ENCODE peak calls at places on chromosome 2, in eight cellular contexts. X is neural crest cell, G is bronchial epithelial cell, H is Peyer's patch, F is astrocyte of the spinal cord, Q is cardiac muscle cell, M is GM10248, Z is right atrium auricular region. W is an unnamed sample.
A peak's percentile ranks its signal among the peaks of the same experiment; 100 is the strongest.

GRCh38 chr2:216922170-216922780 is 62.4 kb upstream of the TNP1 start:
- DNase-seq in Q (no peak), H (no peak), M (no peak), Z (no peak), G (no peak), F (no peak), X (no peak), W (no peak)

GRCh38 chr2:105803337-105803736 is 58.6 kb downstream of the NCK2 start:
- DNase-seq in G (peak; percentile 22), X (no peak), Z (no peak), M (no peak), Q (no peak), F (no peak), H (no peak), W (no peak)

GRCh38 chr2:16635796-16636699 is 29.6 kb downstream of the CYRIA start:
- DNase-seq in Q (peak; percentile 13), M (no peak), F (peak; percentile 80), Z (no peak), X (no peak), G (no peak), H (no peak), W (no peak)

GRCh38 chr2:70258532-70258875 is 567 bp downstream of the PCYOX1 start:
- DNase-seq in F (no peak), M (peak; percentile 20), H (peak; percentile 62), G (peak; percentile 29), Z (peak; percentile 71), Q (peak; percentile 56), X (no peak), W (no peak)

GRCh38 chr2:12109363-12110017 is 363.1 kb downstream of the LPIN1 start:
- DNase-seq in H (no peak), M (no peak), F (no peak), Q (no peak), Z (no peak), G (no peak), X (no peak), W (no peak)

GRCh38 chr2:188293601-188294482 is 2.2 kb downstream of the GULP1 start:
- DNase-seq in X (no peak), G (peak; percentile 25), H (peak; percentile 77), F (peak; percentile 80), Z (peak; percentile 80), Q (peak; percentile 82), M (no peak), W (peak; percentile 72)

GRCh38 chr2:39216495-39217191 is 27.1 kb downstream of the CDKL4 start:
- DNase-seq in X (no peak), H (peak; percentile 79), Z (no peak), F (no peak), Q (no peak), G (no peak), M (no peak), W (no peak)

GRCh38 chr2:188984680-188985079 is 10.5 kb downstream of the COL3A1 start:
- DNase-seq in F (peak; percentile 90), H (no peak), Q (no peak), Z (no peak), X (no peak), G (no peak), M (no peak), W (no peak)

DNA sequence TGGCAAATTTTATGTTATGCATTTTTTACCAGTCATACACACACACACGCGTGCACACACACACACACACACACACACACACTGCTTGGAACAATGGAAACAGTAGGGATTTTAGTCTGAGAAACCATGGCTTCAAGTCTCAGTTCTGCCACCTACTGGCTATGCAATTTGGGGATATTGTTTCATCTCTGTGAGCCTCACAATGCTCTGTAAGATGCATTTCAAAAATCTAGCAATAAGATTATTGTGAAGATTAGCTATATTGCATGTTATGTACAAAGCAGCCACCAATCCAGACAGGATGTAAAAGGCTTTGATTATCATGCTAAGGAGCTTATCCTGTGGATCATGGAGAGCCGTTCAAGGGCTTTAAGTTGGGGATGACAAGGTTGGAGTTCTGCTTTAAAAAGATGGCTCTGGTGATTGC is 401.4 kb downstream of the NBAS start:
- DNase-seq in F (peak; percentile 54), Z (no peak), H (no peak), Q (peak; percentile 36), G (peak; percentile 49), X (peak; percentile 28), M (peak; percentile 37), W (peak; percentile 20)
- TF ChIP-seq CTCF in F (peak; percentile 69), Z (no peak), H (peak; percentile 48), Q (peak; percentile 68), G (peak; percentile 62), X (peak; percentile 57), M (peak; percentile 60), W (no peak)

GRCh38 chr2:235850289-235850688 is 317.9 kb downstream of the GBX2 start:
- DNase-seq in G (no peak), M (no peak), H (no peak), Q (no peak), X (no peak), F (no peak), Z (no peak), W (no peak)

GRCh38 chr2:235852528-235852920 is 315.7 kb downstream of the GBX2 start:
- DNase-seq in F (no peak), Z (no peak), M (no peak), X (peak; percentile 45), Q (peak; percentile 76), H (no peak), G (no peak), W (no peak)

GRCh38 chr2:235854276-235854675 is 313.9 kb downstream of the GBX2 start:
- DNase-seq in G (no peak), M (no peak), Q (no peak), X (no peak), H (no peak), F (no peak), Z (no peak), W (no peak)

GRCh38 chr2:235850771-235851551 is 317.2 kb downstream of the GBX2 start:
- DNase-seq in M (no peak), G (no peak), Q (peak; percentile 65), F (no peak), Z (no peak), H (no peak), X (no peak), W (no peak)

DNA sequence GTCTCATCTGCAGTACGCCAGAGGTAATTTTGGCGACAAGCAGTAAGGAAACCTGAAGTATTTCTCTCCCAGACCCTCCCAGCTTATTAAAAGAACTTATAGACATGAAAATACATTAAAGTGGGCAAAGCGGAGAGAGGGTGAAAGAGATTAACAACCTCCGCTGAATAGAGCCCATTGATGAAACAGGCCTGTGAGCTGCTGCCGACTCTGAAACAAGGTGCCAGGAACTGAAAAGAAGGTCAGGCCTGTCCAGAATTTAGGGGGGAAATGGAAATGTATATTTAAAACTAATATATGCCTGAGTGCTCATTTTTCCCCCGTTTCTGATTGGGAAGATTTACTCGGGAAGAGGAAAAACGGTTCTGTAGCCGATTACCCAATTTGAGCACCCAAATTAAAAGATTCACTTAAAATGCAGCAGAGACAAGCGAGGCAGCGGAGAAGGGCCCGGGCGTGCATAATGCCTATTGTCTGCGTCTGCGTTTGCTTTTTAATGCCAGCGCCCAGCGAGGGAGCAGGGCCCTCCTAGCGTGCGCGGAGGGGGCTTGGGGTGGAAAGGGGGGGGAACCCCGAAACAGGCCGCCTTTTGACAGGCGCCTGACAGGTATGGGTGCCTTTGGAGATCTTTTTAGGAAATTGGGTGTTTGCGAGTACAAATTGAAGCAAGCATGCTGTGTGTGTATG is 316.2 kb downstream of the GBX2 start:
- DNase-seq in Z (no peak), M (no peak), Q (no peak), X (peak; percentile 23), H (no peak), G (no peak), F (no peak), W (no peak)
- TF ChIP-seq CTCF in Z (no peak), M (no peak), Q (no peak), X (no peak), H (no peak), G (no peak), F (no peak), W (no peak)

GRCh38 chr2:231241755-231242507 is 43.5 kb downstream of the ARMC9 start:
- DNase-seq in X (no peak), H (peak; percentile 55), F (no peak), M (no peak), Q (no peak), Z (no peak), G (no peak), W (no peak)

GRCh38 chr2:231246171-231246842 is 47.9 kb downstream of the ARMC9 start:
- DNase-seq in M (no peak), G (peak; percentile 8), Q (no peak), X (no peak), Z (no peak), H (no peak), F (no peak), W (no peak)

GRCh38 chr2:231244382-231245252 is 46.2 kb downstream of the ARMC9 start:
- DNase-seq in Q (no peak), X (no peak), H (peak; percentile 49), Z (no peak), M (no peak), F (no peak), G (no peak), W (no peak)

GRCh38 chr2:231243883-231244282 is 45.5 kb downstream of the ARMC9 start:
- DNase-seq in Q (no peak), G (no peak), H (no peak), X (no peak), F (no peak), M (no peak), Z (no peak), W (no peak)

DNA sequence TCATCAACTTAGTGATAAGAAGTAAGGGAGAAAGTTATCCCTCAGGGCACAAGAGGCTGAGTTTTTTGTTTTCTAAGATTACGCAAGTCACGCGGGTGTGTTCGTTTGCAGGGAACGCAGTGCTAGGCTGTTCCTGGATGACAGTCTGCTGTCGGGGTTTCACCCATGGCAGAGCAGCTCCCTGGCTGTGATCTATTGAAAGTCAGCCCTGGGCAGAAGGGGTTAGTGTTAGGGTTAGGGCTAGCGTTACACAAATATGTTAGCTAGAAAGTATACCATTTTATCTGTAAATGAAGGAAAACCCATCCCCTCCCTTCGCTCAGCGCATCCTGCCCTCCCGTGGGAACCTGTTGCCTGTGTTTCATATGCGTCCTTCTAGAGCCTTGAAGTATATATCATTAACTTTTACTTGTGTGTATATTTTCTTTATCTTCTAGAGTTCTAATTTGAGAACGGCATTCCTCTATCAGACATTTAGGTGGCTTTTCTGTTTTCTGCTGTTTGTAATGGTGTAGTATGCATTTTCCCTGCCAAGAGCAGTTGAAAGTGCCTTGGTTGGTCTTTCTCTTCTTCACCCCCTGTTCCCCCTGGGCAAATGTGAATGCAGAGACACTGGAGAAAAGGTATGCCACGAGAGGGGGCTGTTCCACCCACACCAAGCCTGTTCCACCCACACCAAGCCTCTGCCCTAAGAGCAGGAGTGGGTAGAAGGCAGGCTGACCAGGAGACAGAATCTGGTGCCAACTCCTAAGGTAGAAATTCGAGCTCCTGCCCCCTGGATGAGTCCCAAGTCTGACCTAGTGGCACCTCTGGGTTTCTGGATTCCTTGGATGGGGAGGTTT is 47.0 kb downstream of the ARMC9 start:
- DNase-seq in X (no peak), G (peak; percentile 59), Q (no peak), H (peak; percentile 69), Z (no peak), F (no peak), M (no peak), W (peak; percentile 15)
- TF ChIP-seq CTCF in X (no peak), G (peak; percentile 28), Q (peak; percentile 8), H (peak; percentile 31), Z (no peak), F (no peak), M (no peak), W (no peak)

GRCh38 chr2:169491378-169491777 is 12.1 kb downstream of the BBS5 start:
- DNase-seq in M (no peak), X (no peak), G (no peak), Z (no peak), F (no peak), H (no peak), Q (no peak), W (no peak)

GRCh38 chr2:169490834-169491233 is 11.5 kb downstream of the BBS5 start:
- DNase-seq in X (no peak), Q (no peak), H (no peak), Z (no peak), M (no peak), F (no peak), G (no peak), W (no peak)

GRCh38 chr2:169485650-169486138 is 6.4 kb downstream of the BBS5 start:
- DNase-seq in H (no peak), X (no peak), M (no peak), Q (no peak), F (no peak), G (no peak), Z (no peak), W (no peak)

GRCh38 chr2:169486487-169486886 is 7.2 kb downstream of the BBS5 start:
- DNase-seq in Q (no peak), G (no peak), X (no peak), Z (no peak), M (no peak), F (no peak), H (no peak), W (no peak)
- TF ChIP-seq CTCF in Q (no peak), G (no peak), X (no peak), Z (no peak), M (no peak), F (no peak), H (no peak), W (no peak)